ENCODE peak calls at places on chromosomes 2 and 18, in ten cellular contexts. R, B, J, Q, X, G, A, E, O and I are unnamed samples.

GRCh38 chr2:238117199-238118154 is 17.3 kb downstream of the ESPNL start:
- DNase-seq in X (peak; percentile 61), Q (no peak), R (no peak), B (no peak), G (no peak), A (no peak), O (peak; percentile 63), J (no peak), E (no peak), I (peak; percentile 8)

GRCh38 chr2:160141419-160141818 is 58.7 kb downstream of the ITGB6 start:
- DNase-seq in J (no peak), O (no peak), X (no peak), Q (no peak), B (no peak), G (no peak), R (no peak), A (no peak), E (no peak), I (no peak)

GRCh38 chr2:85215074-85216050 is 82.2 kb downstream of the TCF7L1 start:
- DNase-seq in G (peak; percentile 67), X (no peak), R (no peak), O (peak; percentile 55), E (no peak), Q (peak; percentile 92), J (no peak), B (peak; percentile 13), A (peak; percentile 57), I (no peak)

GRCh38 chr18:8657873-8658521 is 47.4 kb upstream of the MTCL1 start:
- DNase-seq in E (no peak), O (no peak), X (no peak), B (peak; percentile 9), G (no peak), Q (peak; percentile 18), A (no peak), R (peak; percentile 23), J (no peak), I (peak; percentile 50)

GRCh38 chr2:206799083-206799482 is 33.7 kb downstream of the FASTKD2 start:
- DNase-seq in G (no peak), E (no peak), R (no peak), Q (peak; percentile 23), A (no peak), O (peak; percentile 36), J (peak; percentile 20), X (no peak), B (peak; percentile 19), I (no peak)

GRCh38 chr2:39033980-39034379 is 86.9 kb downstream of the SOS1 start:
- DNase-seq in G (no peak), R (no peak), A (no peak), J (no peak), E (no peak), X (no peak), Q (peak; percentile 20), O (peak; percentile 23), B (no peak), I (no peak)

GRCh38 chr2:211867845-211868361 is 670.7 kb downstream of the ERBB4 start:
- DNase-seq in Q (peak; percentile 43), J (no peak), E (peak; percentile 8), X (no peak), G (peak; percentile 9), A (no peak), R (no peak), B (peak; percentile 16), O (peak; percentile 27), I (no peak)

GRCh38 chr2:39379643-39380524 is 57.2 kb downstream of the MAP4K3 start:
- DNase-seq in X (no peak), A (no peak), R (no peak), E (peak; percentile 48), O (peak; percentile 36), B (peak; percentile 77), Q (peak; percentile 50), G (peak; percentile 28), J (no peak), I (no peak)

GRCh38 chr2:86747708-86748627 is 27.9 kb downstream of the RMND5A start:
- DNase-seq in J (no peak), Q (peak; percentile 84), G (peak; percentile 40), E (peak; percentile 17), X (no peak), A (peak; percentile 24), O (peak; percentile 69), R (no peak), B (peak; percentile 88), I (peak; percentile 17)

GRCh38 chr2:23066701-23067100 is 318.3 kb upstream of the KLHL29 start:
- DNase-seq in B (no peak), X (no peak), G (no peak), A (no peak), O (no peak), Q (no peak), R (no peak), E (no peak), J (no peak), I (no peak)

GRCh38 chr2:191234456-191234855 is 10.7 kb upstream of the MYO1B start:
- DNase-seq in X (no peak), A (no peak), R (no peak), J (no peak), E (no peak), O (no peak), Q (no peak), G (no peak), B (no peak), I (no peak)

GRCh38 chr2:220619525-220620267 is 952.4 kb downstream of the EPHA4 start:
- DNase-seq in X (no peak), J (no peak), E (no peak), G (peak; percentile 15), B (peak; percentile 69), O (peak; percentile 72), A (no peak), R (no peak), Q (peak; percentile 80), I (no peak)

GRCh38 chr18:55869965-55870585 is 282.1 kb upstream of the TCF4 start:
- DNase-seq in G (peak; percentile 45), R (no peak), Q (peak; percentile 25), J (no peak), O (no peak), X (no peak), B (no peak), E (no peak), A (no peak), I (no peak)

GRCh38 chr2:105407946-105408743 is 9.3 kb upstream of the FHL2 start:
- DNase-seq in X (no peak), B (no peak), O (peak; percentile 62), R (no peak), A (no peak), Q (no peak), J (no peak), G (no peak), E (no peak), I (no peak)

GRCh38 chr2:223027442-223027841 is 24.5 kb upstream of the KCNE4 start:
- DNase-seq in O (peak; percentile 70), R (no peak), E (no peak), B (peak; percentile 89), G (peak; percentile 77), Q (peak; percentile 76), J (no peak), A (no peak), X (no peak), I (no peak)

GRCh38 chr2:28370355-28370754 is 22.3 kb upstream of the FOSL2 start:
- DNase-seq in J (no peak), A (no peak), R (no peak), O (no peak), G (no peak), B (peak; percentile 65), E (no peak), X (no peak), Q (no peak), I (no peak)

GRCh38 chr2:70247364-70248144 is 874 bp downstream of the TIA1 start:
- DNase-seq in R (peak; percentile 35), B (peak; percentile 27), G (no peak), E (no peak), O (peak; percentile 11), A (no peak), Q (peak; percentile 16), J (no peak), X (no peak), I (no peak)

GRCh38 chr18:67359868-67360838 is 156.4 kb downstream of the DSEL start:
- DNase-seq in O (peak; percentile 92), J (peak; percentile 35), E (peak; percentile 11), B (peak; percentile 94), G (peak; percentile 51), R (no peak), A (no peak), Q (peak; percentile 93), X (no peak), I (no peak)

GRCh38 chr2:27806311-27807059 is 35.0 kb downstream of the MRPL33 start:
- DNase-seq in A (no peak), O (no peak), E (no peak), R (no peak), X (no peak), B (peak; percentile 81), J (no peak), Q (no peak), G (no peak), I (no peak)